ENCODE peak calls at places on chromosomes 4 and X, in ten cellular contexts. One of them, this sample, is unnamed.

GRCh38 chr4:37561803-37562207 is 124.4 kb downstream of the RELL1 start:
- DNase-seq in left ventricle myocardium inferior: no peak
- DNase-seq in AG04450: peak
- DNase-seq in tibial nerve: no peak
- DNase-seq in IMR-90: peak
- DNase-seq in neuronal stem cell: no peak
- DNase-seq in heart left ventricle: no peak
- DNase-seq in cardiac fibroblast: peak
- DNase-seq in spleen: no peak
- DNase-seq in CD4-positive, alpha-beta memory T cell: no peak
- DNase-seq in this sample: no peak

GRCh38 chr4:22030321-22030720 is 81.7 kb upstream of the KCNIP4 start:
- DNase-seq in heart left ventricle: no peak
- DNase-seq in spleen: no peak
- DNase-seq in AG04450: no peak
- DNase-seq in IMR-90: no peak
- DNase-seq in neuronal stem cell: no peak
- DNase-seq in left ventricle myocardium inferior: no peak
- DNase-seq in tibial nerve: no peak
- DNase-seq in cardiac fibroblast: no peak
- DNase-seq in CD4-positive, alpha-beta memory T cell: no peak
- DNase-seq in this sample: no peak

GRCh38 chr4:85514117-85514516 is 39.2 kb downstream of the ARHGAP24 start:
- DNase-seq in cardiac fibroblast: no peak
- DNase-seq in heart left ventricle: no peak
- DNase-seq in IMR-90: no peak
- DNase-seq in left ventricle myocardium inferior: no peak
- DNase-seq in tibial nerve: no peak
- DNase-seq in neuronal stem cell: no peak
- DNase-seq in CD4-positive, alpha-beta memory T cell: no peak
- DNase-seq in spleen: no peak
- DNase-seq in AG04450: no peak
- DNase-seq in this sample: no peak

GRCh38 chr4:48963042-48963679 is 22.9 kb upstream of the CWH43 start:
- DNase-seq in cardiac fibroblast: peak
- DNase-seq in tibial nerve: peak
- DNase-seq in IMR-90: peak
- DNase-seq in left ventricle myocardium inferior: peak
- DNase-seq in CD4-positive, alpha-beta memory T cell: peak
- DNase-seq in AG04450: peak
- DNase-seq in neuronal stem cell: peak
- DNase-seq in heart left ventricle: peak
- DNase-seq in spleen: no peak
- DNase-seq in this sample: peak

GRCh38 chr4:162891788-162892707 is 274.6 kb downstream of the NAF1 start:
- DNase-seq in IMR-90: no peak
- DNase-seq in heart left ventricle: no peak
- DNase-seq in CD4-positive, alpha-beta memory T cell: no peak
- DNase-seq in cardiac fibroblast: peak
- DNase-seq in AG04450: no peak
- DNase-seq in spleen: no peak
- DNase-seq in left ventricle myocardium inferior: no peak
- DNase-seq in neuronal stem cell: no peak
- DNase-seq in tibial nerve: no peak
- DNase-seq in this sample: no peak

GRCh38 chr4:76013540-76013939 is 6.2 kb upstream of the CXCL9 start:
- DNase-seq in CD4-positive, alpha-beta memory T cell: no peak
- DNase-seq in left ventricle myocardium inferior: no peak
- DNase-seq in spleen: no peak
- DNase-seq in neuronal stem cell: no peak
- DNase-seq in IMR-90: no peak
- DNase-seq in heart left ventricle: no peak
- DNase-seq in tibial nerve: no peak
- DNase-seq in AG04450: no peak
- DNase-seq in cardiac fibroblast: no peak
- DNase-seq in this sample: no peak

GRCh38 chrX:71536285-71536684 is 3.4 kb downstream of the OGT start:
- DNase-seq in AG04450: no peak
- DNase-seq in heart left ventricle: no peak
- DNase-seq in left ventricle myocardium inferior: no peak
- DNase-seq in neuronal stem cell: no peak
- DNase-seq in spleen: no peak
- DNase-seq in CD4-positive, alpha-beta memory T cell: no peak
- DNase-seq in IMR-90: no peak
- DNase-seq in cardiac fibroblast: no peak
- DNase-seq in tibial nerve: no peak
- DNase-seq in this sample: no peak

GRCh38 chrX:41827886-41828285 is 95.5 kb downstream of the CASK start:
- DNase-seq in tibial nerve: no peak
- DNase-seq in CD4-positive, alpha-beta memory T cell: no peak
- DNase-seq in heart left ventricle: no peak
- DNase-seq in left ventricle myocardium inferior: no peak
- DNase-seq in IMR-90: peak
- DNase-seq in AG04450: no peak
- DNase-seq in cardiac fibroblast: peak
- DNase-seq in spleen: no peak
- DNase-seq in neuronal stem cell: no peak
- DNase-seq in this sample: no peak

GRCh38 chr4:142331646-142332045 is 514.5 kb downstream of the INPP4B start:
- DNase-seq in spleen: no peak
- DNase-seq in tibial nerve: no peak
- DNase-seq in cardiac fibroblast: no peak
- DNase-seq in neuronal stem cell: no peak
- DNase-seq in AG04450: no peak
- DNase-seq in CD4-positive, alpha-beta memory T cell: no peak
- DNase-seq in heart left ventricle: no peak
- DNase-seq in left ventricle myocardium inferior: no peak
- DNase-seq in IMR-90: peak
- DNase-seq in this sample: no peak

GRCh38 chr4:73401412-73401811 is 2.7 kb upstream of the ALB start:
- DNase-seq in tibial nerve: no peak
- DNase-seq in cardiac fibroblast: no peak
- DNase-seq in neuronal stem cell: no peak
- DNase-seq in heart left ventricle: no peak
- DNase-seq in left ventricle myocardium inferior: no peak
- DNase-seq in CD4-positive, alpha-beta memory T cell: no peak
- DNase-seq in IMR-90: no peak
- DNase-seq in AG04450: no peak
- DNase-seq in spleen: no peak
- DNase-seq in this sample: no peak

GRCh38 chrX:46637937-46638336 is 64.4 kb downstream of the CHST7 start:
- DNase-seq in CD4-positive, alpha-beta memory T cell: no peak
- DNase-seq in spleen: no peak
- DNase-seq in tibial nerve: no peak
- DNase-seq in IMR-90: peak
- DNase-seq in neuronal stem cell: no peak
- DNase-seq in left ventricle myocardium inferior: no peak
- DNase-seq in AG04450: no peak
- DNase-seq in heart left ventricle: no peak
- DNase-seq in cardiac fibroblast: no peak
- DNase-seq in this sample: no peak

GRCh38 chr4:149887091-149887490 is 71.4 kb upstream of the IQCM start:
- DNase-seq in tibial nerve: no peak
- DNase-seq in spleen: no peak
- DNase-seq in CD4-positive, alpha-beta memory T cell: no peak
- DNase-seq in AG04450: no peak
- DNase-seq in heart left ventricle: no peak
- DNase-seq in cardiac fibroblast: no peak
- DNase-seq in neuronal stem cell: no peak
- DNase-seq in left ventricle myocardium inferior: no peak
- DNase-seq in IMR-90: no peak
- DNase-seq in this sample: no peak

GRCh38 chrX:39936886-39937770 is 160.6 kb downstream of the BCOR start:
- DNase-seq in tibial nerve: no peak
- DNase-seq in cardiac fibroblast: no peak
- DNase-seq in neuronal stem cell: no peak
- DNase-seq in spleen: no peak
- DNase-seq in left ventricle myocardium inferior: no peak
- DNase-seq in CD4-positive, alpha-beta memory T cell: peak
- DNase-seq in AG04450: no peak
- DNase-seq in IMR-90: no peak
- DNase-seq in heart left ventricle: no peak
- DNase-seq in this sample: no peak

GRCh38 chr4:3786196-3786869 is 20.1 kb downstream of the ADRA2C start:
- DNase-seq in spleen: no peak
- DNase-seq in CD4-positive, alpha-beta memory T cell: no peak
- DNase-seq in cardiac fibroblast: no peak
- DNase-seq in neuronal stem cell: no peak
- DNase-seq in tibial nerve: no peak
- DNase-seq in IMR-90: no peak
- DNase-seq in heart left ventricle: no peak
- DNase-seq in left ventricle myocardium inferior: no peak
- DNase-seq in AG04450: no peak
- DNase-seq in this sample: no peak

GRCh38 chr4:42151568-42152506 is 618 bp downstream of the BEND4 start:
- DNase-seq in heart left ventricle: peak
- DNase-seq in CD4-positive, alpha-beta memory T cell: peak
- DNase-seq in IMR-90: no peak
- DNase-seq in spleen: peak
- DNase-seq in tibial nerve: no peak
- DNase-seq in AG04450: no peak
- DNase-seq in neuronal stem cell: peak
- DNase-seq in left ventricle myocardium inferior: no peak
- DNase-seq in cardiac fibroblast: no peak
- DNase-seq in this sample: no peak
- H3K4me3 ChIP-seq in heart left ventricle: peak
- H3K4me3 ChIP-seq in CD4-positive, alpha-beta memory T cell: no peak
- H3K4me3 ChIP-seq in IMR-90: peak
- H3K4me3 ChIP-seq in spleen: peak
- H3K4me3 ChIP-seq in tibial nerve: peak
- H3K4me3 ChIP-seq in AG04450: peak
- H3K4me3 ChIP-seq in neuronal stem cell: peak
- H3K4me3 ChIP-seq in left ventricle myocardium inferior: peak
- H3K4me3 ChIP-seq in cardiac fibroblast: peak
- H3K4me3 ChIP-seq in this sample: peak

GRCh38 chr4:52343595-52343994 is 292.5 kb downstream of the SPATA18 start:
- DNase-seq in CD4-positive, alpha-beta memory T cell: no peak
- DNase-seq in AG04450: no peak
- DNase-seq in heart left ventricle: no peak
- DNase-seq in left ventricle myocardium inferior: no peak
- DNase-seq in neuronal stem cell: no peak
- DNase-seq in IMR-90: no peak
- DNase-seq in tibial nerve: no peak
- DNase-seq in cardiac fibroblast: no peak
- DNase-seq in spleen: no peak
- DNase-seq in this sample: no peak
- H3K4me3 ChIP-seq in CD4-positive, alpha-beta memory T cell: no peak
- H3K4me3 ChIP-seq in AG04450: no peak
- H3K4me3 ChIP-seq in heart left ventricle: no peak
- H3K4me3 ChIP-seq in left ventricle myocardium inferior: no peak
- H3K4me3 ChIP-seq in neuronal stem cell: no peak
- H3K4me3 ChIP-seq in IMR-90: no peak
- H3K4me3 ChIP-seq in tibial nerve: no peak
- H3K4me3 ChIP-seq in cardiac fibroblast: no peak
- H3K4me3 ChIP-seq in spleen: no peak
- H3K4me3 ChIP-seq in this sample: no peak

DNA sequence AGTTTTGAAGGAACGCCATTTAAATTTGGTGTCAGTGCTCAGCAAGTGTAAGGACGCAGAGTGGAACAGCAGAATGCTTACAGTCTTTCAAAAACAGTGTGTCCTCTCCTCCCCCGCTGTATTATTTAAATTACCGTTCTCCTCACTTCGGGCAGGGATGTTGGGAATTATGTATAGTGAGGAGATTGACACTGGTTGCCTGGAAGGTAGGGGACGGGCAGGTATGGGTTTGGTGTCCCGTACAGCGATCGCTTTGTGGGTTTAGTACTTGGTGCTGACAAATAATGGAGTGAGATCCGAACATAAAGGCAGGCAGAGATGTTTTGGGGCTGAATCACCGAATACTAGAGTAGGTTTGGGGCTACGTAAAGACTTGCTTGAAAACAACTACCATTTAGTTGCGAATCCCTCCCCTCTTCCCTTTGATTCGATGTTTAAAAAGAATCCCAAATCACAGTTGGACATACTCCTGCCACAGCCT is 2.1 kb upstream of the NKX3-2 start:
- DNase-seq in tibial nerve: no peak
- DNase-seq in AG04450: no peak
- DNase-seq in CD4-positive, alpha-beta memory T cell: no peak
- DNase-seq in neuronal stem cell: no peak
- DNase-seq in heart left ventricle: no peak
- DNase-seq in spleen: no peak
- DNase-seq in IMR-90: no peak
- DNase-seq in left ventricle myocardium inferior: no peak
- DNase-seq in cardiac fibroblast: no peak
- DNase-seq in this sample: no peak
- H3K4me3 ChIP-seq in tibial nerve: no peak
- H3K4me3 ChIP-seq in AG04450: no peak
- H3K4me3 ChIP-seq in CD4-positive, alpha-beta memory T cell: no peak
- H3K4me3 ChIP-seq in neuronal stem cell: no peak
- H3K4me3 ChIP-seq in heart left ventricle: no peak
- H3K4me3 ChIP-seq in spleen: no peak
- H3K4me3 ChIP-seq in IMR-90: no peak
- H3K4me3 ChIP-seq in left ventricle myocardium inferior: no peak
- H3K4me3 ChIP-seq in cardiac fibroblast: no peak
- H3K4me3 ChIP-seq in this sample: no peak

GRCh38 chrX:37685452-37686347 is at the start of gene XK:
- DNase-seq in CD4-positive, alpha-beta memory T cell: peak
- DNase-seq in left ventricle myocardium inferior: peak
- DNase-seq in heart left ventricle: peak
- DNase-seq in tibial nerve: no peak
- DNase-seq in spleen: peak
- DNase-seq in cardiac fibroblast: peak
- DNase-seq in neuronal stem cell: peak
- DNase-seq in IMR-90: no peak
- DNase-seq in AG04450: no peak
- DNase-seq in this sample: peak
- H3K4me3 ChIP-seq in CD4-positive, alpha-beta memory T cell: no peak
- H3K4me3 ChIP-seq in left ventricle myocardium inferior: peak
- H3K4me3 ChIP-seq in heart left ventricle: peak
- H3K4me3 ChIP-seq in tibial nerve: peak
- H3K4me3 ChIP-seq in spleen: peak
- H3K4me3 ChIP-seq in cardiac fibroblast: peak
- H3K4me3 ChIP-seq in neuronal stem cell: peak
- H3K4me3 ChIP-seq in IMR-90: peak
- H3K4me3 ChIP-seq in AG04450: peak
- H3K4me3 ChIP-seq in this sample: peak

DNA sequence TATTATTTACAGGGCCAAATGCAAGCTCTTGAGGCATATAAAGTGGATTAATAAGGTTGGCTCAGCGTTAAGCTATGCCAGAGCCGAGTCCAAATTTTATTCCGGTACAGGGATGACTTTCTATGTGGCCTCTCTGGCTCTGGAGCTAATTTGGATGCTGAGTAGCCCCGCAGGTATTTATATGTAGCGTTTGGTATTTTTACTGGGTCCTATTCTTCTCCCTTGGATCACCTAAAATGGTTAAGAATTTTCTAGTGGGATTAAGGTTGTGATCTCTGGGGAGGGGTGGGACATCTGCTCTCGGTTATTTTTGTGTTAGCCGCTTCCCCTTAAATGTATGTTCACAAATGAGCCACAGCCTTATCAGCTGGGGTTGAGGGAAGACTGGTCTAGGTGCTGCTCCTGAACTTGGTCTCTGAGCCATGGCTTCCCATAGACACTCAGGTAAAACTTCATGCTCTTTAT is 49.4 kb downstream of the FHL1 start:
- DNase-seq in neuronal stem cell: no peak
- DNase-seq in heart left ventricle: no peak
- DNase-seq in IMR-90: no peak
- DNase-seq in spleen: no peak
- DNase-seq in cardiac fibroblast: no peak
- DNase-seq in tibial nerve: no peak
- DNase-seq in left ventricle myocardium inferior: no peak
- DNase-seq in CD4-positive, alpha-beta memory T cell: no peak
- DNase-seq in AG04450: no peak
- DNase-seq in this sample: no peak
- H3K4me3 ChIP-seq in neuronal stem cell: no peak
- H3K4me3 ChIP-seq in heart left ventricle: peak
- H3K4me3 ChIP-seq in IMR-90: no peak
- H3K4me3 ChIP-seq in spleen: no peak
- H3K4me3 ChIP-seq in cardiac fibroblast: no peak
- H3K4me3 ChIP-seq in tibial nerve: no peak
- H3K4me3 ChIP-seq in left ventricle myocardium inferior: peak
- H3K4me3 ChIP-seq in CD4-positive, alpha-beta memory T cell: no peak
- H3K4me3 ChIP-seq in AG04450: no peak
- H3K4me3 ChIP-seq in this sample: peak

This sample was measured in tibial artery.